ENCODE peak calls at places on chromosomes 5 and 9, in five cellular contexts. X is stomach; T is neural crest cell; G is SK-MEL-5; I is CD4-positive, CD25-positive, alpha-beta regulatory T cell. C is an unnamed sample.

GRCh38 chr9:130561056-130561455 is 18.3 kb upstream of the FUBP3 start:
- DNase-seq in I (no peak), T (no peak), X (no peak), G (no peak), C (no peak)

GRCh38 chr5:1666221-1666620 is 133.4 kb downstream of the MRPL36 start:
- DNase-seq in G (no peak), I (no peak), T (no peak), X (no peak), C (no peak)

GRCh38 chr9:131625848-131626670 is 80.7 kb downstream of the PRRT1B start:
- DNase-seq in I (peak), X (no peak), G (no peak), T (no peak), C (no peak)

GRCh38 chr9:14270358-14271077 is 43.4 kb downstream of the NFIB start:
- DNase-seq in I (no peak), G (no peak), T (no peak), X (no peak), C (no peak)

GRCh38 chr5:142798099-142798768 is 28.1 kb downstream of the ARHGAP26 start:
- DNase-seq in T (no peak), G (no peak), X (no peak), I (peak), C (no peak)

GRCh38 chr5:139578348-139578724 is 17.2 kb downstream of the UBE2D2 start:
- DNase-seq in X (no peak), I (no peak), G (no peak), T (no peak), C (no peak)

GRCh38 chr5:143491644-143492043 is 88.2 kb upstream of the NR3C1 start:
- DNase-seq in X (no peak), T (no peak), I (no peak), G (no peak), C (no peak)

GRCh38 chr9:104740596-104740995 is 6.9 kb upstream of the NIPSNAP3A start:
- DNase-seq in X (no peak), G (no peak), I (no peak), T (no peak), C (no peak)

GRCh38 chr9:110076894-110077725 is 130.8 kb downstream of the C9orf152 start:
- DNase-seq in G (no peak), T (no peak), I (no peak), X (no peak), C (no peak)

GRCh38 chr9:133207021-133207531 is 2.0 kb downstream of the OBP2B start:
- DNase-seq in G (no peak), X (no peak), I (no peak), T (no peak), C (no peak)